ENCODE peak calls at places on chromosomes 1 and 21, in seven cellular contexts. L is activated CD4-positive, CD25-positive, alpha-beta regulatory T cell; Y is nephron progenitor cell; K is AG09319; U is kidney glomerular epithelial cell; N is H7; Q is stimulated activated CD4-positive, alpha-beta T cell treated with anti-CD3 and anti-CD28 coated beads, TNF-alpha, amount 100 ng/mL, for 4 hours. B is an unnamed sample.

GRCh38 chr1:95386915-95387314 is 152.9 kb downstream of the RWDD3 start:
- DNase-seq in L (no peak), Y (no peak), K (no peak), U (no peak), N (no peak), Q (no peak), B (peak)

GRCh38 chr1:232938926-232939325 is 11.5 kb upstream of the NTPCR start:
- DNase-seq in L (no peak), Y (no peak), K (no peak), U (no peak), N (no peak), Q (no peak), B (no peak)

GRCh38 chr1:193348126-193349045 is 162.0 kb upstream of the B3GALT2 start:
- DNase-seq in L (no peak), Y (no peak), K (peak), U (peak), N (no peak), Q (no peak), B (no peak)

GRCh38 chr1:225454067-225454618 is 26.3 kb upstream of the LBR start:
- DNase-seq in L (no peak), Y (no peak), K (no peak), U (no peak), N (no peak), Q (no peak), B (no peak)

GRCh38 chr1:209696673-209697072 is 8.0 kb upstream of the HSD11B1 start:
- DNase-seq in L (no peak), Y (no peak), K (no peak), U (no peak), N (no peak), Q (no peak), B (no peak)

GRCh38 chr1:178947688-178948003 is 76.8 kb upstream of the ANGPTL1 start:
- DNase-seq in L (no peak), Y (no peak), K (no peak), U (no peak), N (no peak), Q (no peak), B (no peak)

GRCh38 chr1:150548632-150549495 is at the start of gene ADAMTSL4:
- DNase-seq in L (no peak), Y (peak), K (no peak), U (peak), N (peak), Q (no peak), B (peak)

GRCh38 chr21:45992311-45993209 is 11.0 kb downstream of the COL6A1 start:
- DNase-seq in L (no peak), Y (peak), K (no peak), U (no peak), N (peak), Q (no peak), B (no peak)

GRCh38 chr21:42892931-42893660 is at the start of gene NDUFV3:
- DNase-seq in L (peak), Y (peak), K (peak), U (peak), N (peak), Q (peak), B (peak)

GRCh38 chr1:119659628-119660027 is 11.6 kb upstream of the ZNF697 start:
- DNase-seq in L (no peak), Y (no peak), K (no peak), U (no peak), N (peak), Q (no peak), B (no peak)

GRCh38 chr1:175742790-175743459 is 470 bp downstream of the TNR start:
- DNase-seq in L (no peak), Y (peak), K (no peak), U (peak), N (peak), Q (no peak), B (peak)

GRCh38 chr1:246160905-246161304 is 346.2 kb downstream of the SMYD3 start:
- DNase-seq in L (no peak), Y (no peak), K (no peak), U (no peak), N (no peak), Q (no peak), B (no peak)

GRCh38 chr1:223426936-223427335 is 33.7 kb downstream of the CCDC185 start:
- DNase-seq in L (no peak), Y (no peak), K (no peak), U (no peak), N (no peak), Q (no peak), B (no peak)

GRCh38 chr1:52164604-52165003 is 22.7 kb downstream of the ZFYVE9 start:
- DNase-seq in L (no peak), Y (no peak), K (no peak), U (no peak), N (no peak), Q (no peak), B (peak)

GRCh38 chr1:63068626-63069025 is 253.7 kb upstream of the FOXD3 start:
- DNase-seq in L (no peak), Y (no peak), K (no peak), U (peak), N (no peak), Q (no peak), B (no peak)

GRCh38 chr1:24894002-24894401 is 36.1 kb downstream of the RUNX3 start:
- DNase-seq in L (no peak), Y (no peak), K (no peak), U (no peak), N (no peak), Q (no peak), B (no peak)

GRCh38 chr1:19892129-19892528 is 9.9 kb downstream of the OTUD3 start:
- DNase-seq in L (no peak), Y (no peak), K (no peak), U (no peak), N (no peak), Q (no peak), B (no peak)

GRCh38 chr1:18855573-18855972 is 3.9 kb downstream of the TAS1R2 start:
- DNase-seq in L (no peak), Y (no peak), K (no peak), U (no peak), N (no peak), Q (no peak), B (no peak)

GRCh38 chr1:24920155-24920925 is 9.7 kb downstream of the RUNX3 start:
- DNase-seq in L (peak), Y (no peak), K (peak), U (no peak), N (no peak), Q (no peak), B (no peak)